ENCODE peak calls at places on chromosomes 5 and 9, in five cellular contexts. D is psoas muscle, V is fibroblast of lung, Z is heart left ventricle, U is IMR-90. J is an unnamed sample.

GRCh38 chr9:6852243-6852963 is 94.6 kb downstream of the KDM4C start:
- DNase-seq in D (no peak), V (peak; percentile 67), Z (no peak), U (peak; percentile 56), J (peak; percentile 22)

GRCh38 chr9:38686923-38687322 is 33.0 kb downstream of the FAM240B start:
- DNase-seq in D (no peak), V (no peak), Z (no peak), U (no peak), J (peak; percentile 70)

GRCh38 chr5:33891731-33892418 is at the start of gene ADAMTS12:
- DNase-seq in D (peak; percentile 50), V (peak; percentile 80), Z (peak; percentile 60), U (peak; percentile 77), J (peak; percentile 84)

GRCh38 chr5:991472-992267 is 16.9 kb upstream of the NKD2 start:
- DNase-seq in D (no peak), V (no peak), Z (peak; percentile 6), U (no peak), J (peak; percentile 29)

GRCh38 chr9:70409280-70409679 is 5.2 kb downstream of the KLF9 start:
- DNase-seq in D (no peak), V (no peak), Z (no peak), U (no peak), J (no peak)

GRCh38 chr9:33814816-33815215 is 2.1 kb upstream of the UBE2R2 start:
- DNase-seq in D (no peak), V (no peak), Z (no peak), U (no peak), J (no peak)

GRCh38 chr5:1542755-1543154 is 19.0 kb upstream of the LPCAT1 start:
- DNase-seq in D (peak; percentile 60), V (peak; percentile 78), Z (no peak), U (no peak), J (peak; percentile 15)

GRCh38 chr5:174355208-174355612 is 309.7 kb downstream of the NSG2 start:
- DNase-seq in D (peak; percentile 23), V (peak; percentile 97), Z (no peak), U (peak; percentile 66), J (no peak)

GRCh38 chr9:7509586-7509985 is 290.0 kb downstream of the DMAC1 start:
- DNase-seq in D (no peak), V (no peak), Z (no peak), U (peak; percentile 46), J (no peak)

GRCh38 chr5:69048233-69048632 is 45.6 kb upstream of the SLC30A5 start:
- DNase-seq in D (no peak), V (no peak), Z (no peak), U (no peak), J (no peak)

GRCh38 chr9:88388886-88389617 is 808 bp downstream of the SPIN1 start:
- DNase-seq in D (peak; percentile 55), V (peak; percentile 80), Z (no peak), U (peak; percentile 76), J (peak; percentile 91)

DNA sequence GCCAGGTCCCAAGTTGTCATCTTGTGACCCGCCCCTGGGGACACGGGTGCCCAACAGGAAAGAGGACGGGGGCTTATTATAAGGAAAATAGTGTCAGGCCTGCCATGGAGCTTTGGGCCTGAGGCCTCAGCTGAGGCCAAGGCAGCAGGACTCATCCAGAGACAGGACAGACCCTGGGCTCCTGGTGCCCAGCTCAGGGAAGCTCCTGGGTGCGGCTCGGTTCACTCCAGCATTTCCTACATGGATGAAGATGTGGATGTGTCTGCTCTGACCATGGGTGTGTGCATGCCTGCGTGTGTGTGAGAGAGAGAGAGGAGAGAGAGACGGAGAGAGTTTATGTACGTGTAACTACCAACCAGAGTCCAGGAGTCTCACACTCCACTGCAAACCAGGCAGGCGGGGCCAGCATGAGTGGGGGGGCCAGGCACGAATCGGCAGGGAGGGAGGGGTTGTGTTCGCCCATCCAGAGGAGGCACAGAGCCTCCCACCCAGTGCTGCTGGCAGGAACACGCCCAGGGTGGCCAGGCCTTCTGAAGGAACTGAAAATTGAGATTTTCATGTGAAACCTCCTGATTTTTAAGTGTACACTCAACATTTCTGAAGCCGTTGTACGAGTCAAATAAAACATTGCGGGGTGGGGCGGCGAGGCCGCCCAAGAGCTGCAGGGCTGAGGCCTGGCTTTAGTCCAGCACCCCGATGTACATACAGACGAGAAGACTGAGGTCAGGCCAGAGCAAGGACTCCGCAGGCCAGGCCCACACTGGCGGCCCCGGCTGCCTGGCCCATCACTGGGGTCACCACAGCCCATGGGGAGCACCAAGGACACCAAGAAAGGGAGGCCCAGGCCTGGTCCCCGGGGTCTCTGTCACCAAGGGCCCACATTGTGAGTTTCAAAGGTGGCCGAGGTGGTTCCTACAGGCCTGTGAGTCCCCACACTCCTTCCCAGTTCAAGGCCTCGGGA is 88.8 kb downstream of the ADAMTS2 start:
- DNase-seq in D (no peak), V (no peak), Z (no peak), U (no peak), J (peak; percentile 27)
- H3K4me1 ChIP-seq in D (no peaks in the 10 kb centered on the region), V (peaks cover 22% of the 10 kb centered on the region), Z (no peaks in the 10 kb centered on the region), U (peaks cover 8% of the 10 kb centered on the region), J (peaks cover 3% of the 10 kb centered on the region)

GRCh38 chr5:160311491-160312138 is 749 bp downstream of the CCNJL start:
- DNase-seq in D (no peak), V (peak; percentile 11), Z (peak; percentile 31), U (no peak), J (no peak)
- H3K4me3 ChIP-seq in D (peak overlapping the region; percentile 70), V (peak overlapping the region; percentile 54), Z (peak overlapping the region; percentile 59), U (peak overlapping the region; percentile 91), J (peak overlapping the region; percentile 89)

GRCh38 chr5:94658272-94658671 is 39.8 kb downstream of the SLF1 start:
- DNase-seq in D (no peak), V (no peak), Z (no peak), U (no peak), J (no peak)
- H3K9me3 ChIP-seq in D (peaks cover 21% of the 10 kb centered on the region), V (no peaks in the 10 kb centered on the region), Z (peaks cover 37% of the 10 kb centered on the region), U (peaks cover 4% of the 10 kb centered on the region), J (peaks cover 64% of the 10 kb centered on the region)

DNA sequence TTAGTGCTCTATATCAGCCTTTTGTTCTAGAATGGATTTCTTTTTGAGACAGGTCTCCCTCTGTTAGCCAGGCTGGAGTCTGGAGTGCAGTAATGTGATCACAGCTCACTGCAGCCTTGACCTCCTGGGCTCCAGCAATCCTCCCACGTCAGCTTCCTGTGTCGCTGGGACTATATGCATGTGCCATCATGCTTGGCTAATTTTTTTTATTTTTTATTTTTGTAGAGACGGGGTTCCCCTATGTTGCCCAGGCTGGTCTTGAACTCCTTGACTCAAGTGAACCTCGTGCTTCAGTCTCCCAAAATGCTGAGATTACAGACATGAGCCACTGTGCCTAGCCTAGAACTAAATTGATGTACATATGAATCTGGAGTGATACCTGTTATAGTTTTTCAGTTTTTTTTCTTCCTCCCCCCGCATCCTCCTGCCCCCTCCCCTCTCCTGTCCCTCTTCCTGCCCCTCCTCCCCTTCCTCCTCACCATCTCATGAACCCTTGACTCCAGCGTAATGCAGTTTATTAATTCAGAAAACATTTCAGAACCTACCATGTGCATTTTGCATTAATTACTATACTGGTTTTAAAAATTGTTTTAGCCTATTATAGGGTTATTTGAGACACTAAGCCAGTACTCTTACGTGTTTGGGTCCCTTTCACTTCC is 37.4 kb upstream of the TNFAIP8 start:
- DNase-seq in D (no peak), V (no peak), Z (no peak), U (no peak), J (peak; percentile 29)
- H3K4me1 ChIP-seq in D (no peaks in the 10 kb centered on the region), V (peaks cover 5% of the 10 kb centered on the region), Z (peaks cover 86% of the 10 kb centered on the region), U (peaks cover 23% of the 10 kb centered on the region), J (peaks cover 13% of the 10 kb centered on the region)

GRCh38 chr9:128923493-128923883 is 2.7 kb downstream of the PHYHD1 start:
- DNase-seq in D (no peak), V (no peak), Z (no peak), U (no peak), J (no peak)

GRCh38 chr9:128918921-128919320 is 1.9 kb upstream of the PHYHD1 start:
- DNase-seq in D (no peak), V (no peak), Z (no peak), U (no peak), J (peak; percentile 38)

GRCh38 chr9:128920381-128921058 is at the start of gene PHYHD1:
- DNase-seq in D (peak; percentile 63), V (peak; percentile 83), Z (no peak), U (peak; percentile 61), J (peak; percentile 53)

GRCh38 chr9:128919409-128919808 is 1.4 kb upstream of the PHYHD1 start:
- DNase-seq in D (no peak), V (no peak), Z (no peak), U (no peak), J (peak; percentile 46)

DNA sequence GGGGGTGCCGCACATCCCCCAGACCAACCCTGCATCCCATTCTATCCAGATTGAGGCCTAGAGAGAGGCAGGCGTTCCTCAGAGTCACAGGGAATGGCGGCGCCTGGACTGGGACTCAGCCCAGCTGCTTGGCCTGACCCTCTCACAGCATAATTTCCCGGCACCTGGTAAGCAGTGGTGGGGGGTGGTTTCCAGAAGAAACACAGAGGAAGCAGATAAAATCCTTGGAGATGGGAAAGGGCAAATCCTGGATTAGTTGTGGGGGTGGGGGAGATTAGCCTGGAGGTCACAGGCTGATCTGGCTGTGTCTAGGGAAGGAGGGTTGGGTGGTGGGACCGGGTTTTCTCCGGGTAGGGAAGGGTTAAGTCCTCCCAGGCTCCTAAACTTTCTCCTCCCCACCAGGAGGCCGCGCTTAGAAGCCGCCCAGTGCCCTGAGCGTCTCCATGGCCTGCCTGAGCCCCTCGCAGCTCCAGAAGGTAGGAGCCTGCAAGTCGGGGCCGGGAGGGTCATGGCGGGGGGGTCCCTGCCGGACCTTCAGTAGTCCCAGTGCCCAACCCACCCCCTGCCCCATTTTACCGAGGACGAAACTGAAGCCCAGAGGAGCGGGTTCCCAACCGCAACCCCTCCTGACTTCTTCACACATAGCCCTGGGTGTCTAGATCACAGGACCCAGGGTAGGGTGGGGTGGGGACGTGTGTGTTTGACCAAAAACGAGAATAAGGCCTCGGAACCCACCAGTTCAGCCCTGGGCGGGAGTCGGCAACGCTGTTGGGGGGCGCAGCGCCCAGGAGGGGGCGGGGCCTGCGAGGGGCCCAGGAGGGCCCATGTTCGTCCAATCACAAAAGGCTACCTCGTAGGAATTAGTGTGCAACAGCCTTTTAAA is 1.3 kb downstream of the PHYHD1 start:
- DNase-seq in D (peak; percentile 56), V (peak; percentile 33), Z (peak; percentile 59), U (peak; percentile 50), J (peak; percentile 92)
- H3K4me3 ChIP-seq in D (peak overlapping the region; percentile 71), V (peak overlapping the region; percentile 5), Z (peak overlapping the region; percentile 26), U (peak overlapping the region; percentile 35), J (peak overlapping the region; percentile 76)

GRCh38 chr5:141313711-141314110 is 6.9 kb downstream of the TAF7 start:
- DNase-seq in D (no peak), V (no peak), Z (no peak), U (no peak), J (no peak)
- H3K9me3 ChIP-seq in D (peaks cover 57% of the 10 kb centered on the region), V (peaks cover 3% of the 10 kb centered on the region), Z (peaks cover 95% of the 10 kb centered on the region), U (peaks cover 42% of the 10 kb centered on the region), J (peaks cover 59% of the 10 kb centered on the region)

GRCh38 chr5:172770374-172770674 is 671 bp downstream of the DUSP1 start:
- DNase-seq in D (no peak), V (no peak), Z (peak; percentile 54), U (no peak), J (no peak)
- H3K4me1 ChIP-seq in D (peaks cover 49% of the 10 kb centered on the region), V (peaks cover 24% of the 10 kb centered on the region), Z (peaks cover 82% of the 10 kb centered on the region), U (peaks cover 19% of the 10 kb centered on the region), J (peaks cover 4% of the 10 kb centered on the region)